ENCODE peak calls at places on chromosomes 12 and 14, in nine cellular contexts. Q is kidney glomerular epithelial cell; B is GM19239; L is pons; T is T-helper 9 cell; E is stimulated activated CD8-positive, alpha-beta memory T cell treated with anti-CD3 and anti-CD28 coated beads, Interleukin-4, amount 100 ng/mL, for 1 hour; C is AG10803; P is left ventricle myocardium inferior; Z is G401. S is an unnamed sample.

GRCh38 chr12:646303-647038 is 16.8 kb downstream of the NINJ2 start:
- DNase-seq in B (no peak), T (no peak), P (peak; percentile 75), C (peak; percentile 45), Q (no peak), L (no peak), E (no peak), Z (peak; percentile 48), S (peak; percentile 17)

GRCh38 chr12:7431993-7432685 is 11.8 kb downstream of the CD163L1 start:
- DNase-seq in B (no peak), E (no peak), P (no peak), Z (no peak), T (no peak), C (peak; percentile 58), Q (no peak), L (no peak), S (no peak)

GRCh38 chr12:9925746-9926393 is 6.3 kb downstream of the CLEC2A start:
- DNase-seq in Q (peak; percentile 50), T (no peak), L (peak; percentile 63), Z (peak; percentile 11), B (no peak), C (peak; percentile 53), E (no peak), P (no peak), S (peak; percentile 11)

GRCh38 chr14:69921052-69921451 is 41.8 kb downstream of the SMOC1 start:
- DNase-seq in C (peak; percentile 60), P (no peak), Z (no peak), L (no peak), T (no peak), B (no peak), Q (no peak), E (no peak), S (peak; percentile 28)

GRCh38 chr14:104362761-104363605 is 216.6 kb upstream of the C14orf180 start:
- DNase-seq in P (no peak), C (no peak), E (no peak), L (no peak), T (no peak), Q (no peak), B (no peak), Z (no peak), S (no peak)

GRCh38 chr14:100612879-100613455 is 25.8 kb upstream of the BEGAIN start:
- DNase-seq in E (no peak), Q (no peak), Z (no peak), T (no peak), C (no peak), P (no peak), L (no peak), B (no peak), S (no peak)

GRCh38 chr14:95227279-95227860 is 70.0 kb upstream of the DICER1 start:
- DNase-seq in C (no peak), T (no peak), E (no peak), Q (peak; percentile 86), B (no peak), Z (no peak), L (no peak), P (no peak), S (no peak)

GRCh38 chr12:95583933-95584332 is 32.7 kb upstream of the USP44 start:
- DNase-seq in Q (no peak), T (no peak), Z (no peak), E (no peak), L (no peak), B (no peak), P (no peak), C (no peak), S (no peak)

GRCh38 chr12:124837958-124838803 is 25.5 kb downstream of the SCARB1 start:
- DNase-seq in L (peak; percentile 89), Z (peak; percentile 98), B (no peak), P (peak; percentile 81), T (no peak), Q (peak; percentile 84), C (peak; percentile 99), E (no peak), S (peak; percentile 95)

GRCh38 chr12:91127296-91127695 is 16.0 kb upstream of the LUM start:
- DNase-seq in B (no peak), Q (no peak), E (no peak), T (no peak), Z (no peak), C (peak; percentile 79), P (no peak), L (no peak), S (no peak)

GRCh38 chr12:125171267-125171666 is 106.0 kb downstream of the AACS start:
- DNase-seq in L (no peak), T (no peak), B (no peak), Z (no peak), C (no peak), E (no peak), P (no peak), Q (no peak), S (no peak)

GRCh38 chr12:32920506-32921085 is 24.0 kb upstream of the PKP2 start:
- DNase-seq in P (no peak), L (no peak), E (no peak), Z (no peak), Q (no peak), B (no peak), C (no peak), T (no peak), S (no peak)

GRCh38 chr12:87728936-87729593 is 300.1 kb downstream of the C12orf50 start:
- DNase-seq in P (no peak), T (no peak), E (no peak), B (no peak), Q (no peak), C (no peak), Z (no peak), L (no peak), S (no peak)

GRCh38 chr14:77406718-77407117 is 16.6 kb downstream of the NOXRED1 start:
- DNase-seq in P (no peak), T (no peak), Z (no peak), B (no peak), C (no peak), E (no peak), L (peak; percentile 7), Q (no peak), S (no peak)

GRCh38 chr14:80300351-80300750 is 89.0 kb upstream of the DIO2 start:
- DNase-seq in L (no peak), T (no peak), Z (no peak), E (no peak), B (no peak), C (no peak), Q (no peak), P (no peak), S (no peak)

GRCh38 chr12:118446247-118446646 is 69.9 kb downstream of the SUDS3 start:
- DNase-seq in Z (peak; percentile 5), T (no peak), E (no peak), C (no peak), P (no peak), Q (no peak), B (no peak), L (no peak), S (no peak)

GRCh38 chr12:16030729-16031128 is 119.6 kb downstream of the DERA start:
- DNase-seq in B (no peak), C (peak; percentile 5), E (no peak), Z (no peak), L (no peak), P (no peak), T (no peak), Q (peak; percentile 62), S (no peak)

GRCh38 chr12:118330421-118331018 is 42.2 kb downstream of the TAOK3 start:
- DNase-seq in Z (no peak), T (no peak), C (peak; percentile 53), E (no peak), L (peak; percentile 42), B (peak; percentile 23), P (no peak), Q (no peak), S (no peak)

GRCh38 chr12:3150820-3151590 is 73.8 kb downstream of the TSPAN9 start:
- DNase-seq in T (no peak), B (no peak), P (no peak), Z (no peak), C (peak; percentile 80), L (no peak), E (no peak), Q (no peak), S (no peak)

GRCh38 chr12:108846320-108846719 is 11.1 kb downstream of the SSH1 start:
- DNase-seq in T (no peak), C (peak; percentile 80), L (peak; percentile 75), P (peak; percentile 72), B (no peak), E (no peak), Z (peak; percentile 98), Q (no peak), S (peak; percentile 84)

GRCh38 chr12:7995266-7995963 is 37.1 kb upstream of the FOXJ2 start:
- DNase-seq in T (peak; percentile 65), Z (peak; percentile 88), B (peak; percentile 52), P (peak; percentile 69), C (peak; percentile 88), L (peak; percentile 85), E (peak; percentile 52), Q (peak; percentile 79), S (peak; percentile 87)

GRCh38 chr12:5965950-5966383 is 20.9 kb upstream of the ANO2 start:
- DNase-seq in T (peak; percentile 16), Q (peak; percentile 1), Z (peak; percentile 22), L (peak; percentile 34), E (peak; percentile 8), B (peak; percentile 52), P (peak; percentile 29), C (peak; percentile 43), S (peak; percentile 54)

GRCh38 chr14:96162741-96163140 is 41.9 kb upstream of the BDKRB2 start:
- DNase-seq in L (no peak), B (no peak), Q (no peak), T (no peak), Z (no peak), P (no peak), C (peak; percentile 67), E (no peak), S (no peak)

GRCh38 chr12:51377099-51377984 is 13.9 kb downstream of the GALNT6 start:
- DNase-seq in B (no peak), Z (no peak), Q (no peak), T (no peak), P (no peak), E (no peak), L (no peak), C (no peak), S (no peak)

GRCh38 chr14:34873591-34874385 is 1.4 kb downstream of the BAZ1A start:
- DNase-seq in B (peak; percentile 66), T (peak; percentile 77), C (peak; percentile 67), L (no peak), E (peak; percentile 58), Z (peak; percentile 45), Q (peak; percentile 47), P (peak; percentile 86), S (peak; percentile 91)

GRCh38 chr14:105337966-105338365 is 23.4 kb downstream of the PACS2 start:
- DNase-seq in B (no peak), T (no peak), Q (no peak), Z (peak; percentile 19), P (peak; percentile 77), E (no peak), C (peak; percentile 18), L (peak; percentile 65), S (peak; percentile 91)

GRCh38 chr14:65704850-65705249 is 292.3 kb downstream of the FUT8 start:
- DNase-seq in Z (no peak), B (no peak), P (no peak), L (no peak), E (no peak), T (no peak), Q (no peak), C (peak; percentile 33), S (no peak)

GRCh38 chr12:104058796-104059195 is 5.5 kb upstream of the HCFC2 start:
- DNase-seq in Q (no peak), E (no peak), L (no peak), C (no peak), B (no peak), P (no peak), Z (no peak), T (no peak), S (no peak)

GRCh38 chr14:21098134-21098891 is at the start of gene ZNF219:
- DNase-seq in L (peak; percentile 32), Q (no peak), E (no peak), P (peak; percentile 74), T (peak; percentile 50), C (peak; percentile 65), B (peak; percentile 28), Z (peak; percentile 71), S (peak; percentile 86)

GRCh38 chr14:76687611-76688372 is 73.5 kb upstream of the VASH1 start:
- DNase-seq in Q (no peak), B (no peak), C (no peak), T (no peak), L (no peak), P (no peak), Z (no peak), E (no peak), S (no peak)

GRCh38 chr12:132918680-132919079 is 31.3 kb upstream of the CHFR start:
- DNase-seq in T (no peak), E (no peak), B (no peak), L (no peak), Q (no peak), P (no peak), C (no peak), Z (no peak), S (no peak)

S was measured in adrenal gland.